ENCODE peak calls at places on chromosome 18, in ten cellular contexts. F is effector memory CD4-positive, alpha-beta T cell; O is fibroblast of mammary gland; P is effector CD8-positive, alpha-beta T cell; Q is ACHN; S is transverse colon; J is MCF 10A; H is skeletal muscle cell; E is H7; U is M059J. B is an unnamed sample.

GRCh38 chr18:75977069-75977468 is 518.0 kb downstream of the ZNF516 start:
- DNase-seq in U (peak), P (no peak), O (peak), S (no peak), J (no peak), H (no peak), F (no peak), Q (no peak), E (no peak), B (no peak)

GRCh38 chr18:55012041-55012440 is 52.8 kb upstream of the CCDC68 start:
- DNase-seq in S (no peak), U (no peak), Q (peak), J (no peak), P (no peak), E (no peak), F (no peak), H (no peak), O (peak), B (peak)

GRCh38 chr18:74803769-74804168 is 206.1 kb downstream of the ZNF407 start:
- DNase-seq in E (no peak), O (peak), H (no peak), S (no peak), F (no peak), P (no peak), J (no peak), U (no peak), Q (no peak), B (no peak)

GRCh38 chr18:13407484-13407883 is 188.9 kb downstream of the LDLRAD4 start:
- DNase-seq in O (no peak), J (no peak), U (no peak), S (no peak), F (no peak), P (no peak), H (no peak), Q (no peak), E (no peak), B (no peak)

GRCh38 chr18:68362907-68363306 is 352.0 kb downstream of the TMX3 start:
- DNase-seq in E (no peak), H (no peak), F (no peak), Q (no peak), J (no peak), S (no peak), U (no peak), O (no peak), P (no peak), B (no peak)

GRCh38 chr18:3015203-3015590 is 2.3 kb upstream of the LPIN2 start:
- DNase-seq in J (peak), S (no peak), H (no peak), F (no peak), O (peak), U (peak), E (no peak), Q (peak), P (no peak), B (no peak)

GRCh38 chr18:80044072-80044471 is 9.8 kb downstream of the RBFA start:
- DNase-seq in S (no peak), J (no peak), P (no peak), O (no peak), F (no peak), Q (no peak), U (no peak), H (no peak), E (no peak), B (no peak)

GRCh38 chr18:22494771-22495170 is 77.1 kb upstream of the CTAGE1 start:
- DNase-seq in H (peak), O (peak), F (no peak), U (peak), P (no peak), Q (no peak), J (no peak), S (no peak), E (no peak), B (no peak)

GRCh38 chr18:49716035-49716434 is 97.3 kb downstream of the ACAA2 start:
- DNase-seq in S (no peak), P (no peak), F (no peak), E (no peak), Q (no peak), O (no peak), H (no peak), J (no peak), U (no peak), B (no peak)

GRCh38 chr18:7600528-7601248 is 33.6 kb downstream of the PTPRM start:
- DNase-seq in O (no peak), S (no peak), F (no peak), Q (no peak), H (no peak), E (no peak), U (no peak), J (no peak), P (no peak), B (no peak)

GRCh38 chr18:28834889-28835288 is 658.0 kb upstream of the CDH2 start:
- DNase-seq in E (no peak), U (peak), O (peak), S (no peak), P (no peak), Q (no peak), J (peak), F (no peak), H (peak), B (no peak)

GRCh38 chr18:50866765-50867164 is 12.2 kb upstream of the ME2 start:
- DNase-seq in F (no peak), O (peak), E (no peak), U (peak), Q (peak), S (no peak), H (no peak), J (peak), P (no peak), B (no peak)

GRCh38 chr18:46416706-46417638 is 240.0 kb downstream of the LOXHD1 start:
- DNase-seq in J (peak), P (no peak), Q (peak), O (peak), H (no peak), E (no peak), U (peak), F (no peak), S (no peak), B (peak)

GRCh38 chr18:57942090-57942489 is 101.9 kb upstream of the NEDD4L start:
- DNase-seq in F (no peak), E (no peak), J (peak), Q (no peak), U (no peak), P (no peak), H (no peak), O (no peak), S (no peak), B (no peak)

GRCh38 chr18:519019-519879 is 18.7 kb upstream of the COLEC12 start:
- DNase-seq in Q (no peak), S (peak), U (peak), O (peak), H (peak), J (no peak), E (no peak), P (no peak), F (no peak), B (no peak)

GRCh38 chr18:25350561-25351201 is 1.3 kb downstream of the ZNF521 start:
- DNase-seq in F (no peak), E (peak), Q (no peak), O (peak), S (peak), U (peak), H (peak), P (no peak), J (no peak), B (peak)

GRCh38 chr18:49573835-49574234 is 12.0 kb downstream of the LIPG start:
- DNase-seq in E (no peak), U (no peak), O (no peak), S (no peak), Q (no peak), J (no peak), H (no peak), P (no peak), F (no peak), B (peak)

GRCh38 chr18:677951-678363 is 20.5 kb downstream of the TYMS start:
- DNase-seq in O (peak), Q (no peak), U (peak), E (no peak), F (no peak), J (no peak), H (no peak), P (no peak), S (no peak), B (no peak)

GRCh38 chr18:56298935-56299334 is 339.5 kb downstream of the TXNL1 start:
- DNase-seq in E (no peak), S (no peak), U (peak), O (peak), J (peak), P (no peak), F (no peak), Q (no peak), H (no peak), B (no peak)

GRCh38 chr18:67771271-67771670 is 254.8 kb upstream of the DSEL start:
- DNase-seq in U (peak), S (no peak), Q (no peak), F (no peak), H (no peak), P (no peak), J (peak), E (no peak), O (peak), B (no peak)

GRCh38 chr18:31497404-31497710 is 620 bp upstream of the DSG2 start:
- DNase-seq in O (no peak), H (no peak), Q (no peak), U (no peak), S (peak), P (no peak), J (no peak), F (no peak), E (no peak), B (no peak)

GRCh38 chr18:50398947-50399346 is 24.1 kb downstream of the SKA1 start:
- DNase-seq in Q (no peak), P (no peak), U (no peak), O (no peak), F (no peak), H (no peak), E (peak), S (no peak), J (no peak), B (peak)

GRCh38 chr18:66558773-66559172 is 45.1 kb downstream of the CDH19 start:
- DNase-seq in U (no peak), O (no peak), H (no peak), E (no peak), J (peak), Q (no peak), S (no peak), F (no peak), P (no peak), B (no peak)

GRCh38 chr18:62399306-62399705 is 74.2 kb downstream of the TNFRSF11A start:
- DNase-seq in F (no peak), P (no peak), E (no peak), S (no peak), U (no peak), H (no peak), J (no peak), O (no peak), Q (no peak), B (no peak)

GRCh38 chr18:63454497-63454896 is 22.3 kb upstream of the SERPINB5 start:
- DNase-seq in U (peak), S (peak), E (no peak), Q (no peak), J (peak), F (no peak), O (no peak), H (no peak), P (no peak), B (no peak)

GRCh38 chr18:46761054-46761769 is 4.4 kb upstream of the ST8SIA5 start:
- DNase-seq in O (no peak), F (no peak), U (no peak), Q (no peak), J (no peak), H (no peak), S (no peak), E (no peak), P (no peak), B (no peak)

GRCh38 chr18:68454511-68455228 is 260.2 kb downstream of the TMX3 start:
- DNase-seq in S (no peak), H (peak), E (no peak), U (peak), O (peak), P (no peak), F (no peak), Q (no peak), J (peak), B (no peak)

B was measured in ELF-1.